ENCODE peak calls at places on chromosomes 1 and 21, in seven cellular contexts. H is left lung, D is HCT116, Y is mucosa of descending colon, L is right cardiac atrium, B is RWPE2, O is upper lobe of right lung. J is an unnamed sample. For H3K4me1, the result is how much of the 10 kb centered on the place peaks cover.

GRCh38 chr1:213678348-213678747 is 309.4 kb upstream of the PROX1 start:
- ATAC-seq in D (no peak), Y (no peak), O (no peak), H (no peak), L (no peak), B (no peak), J (no peak)

GRCh38 chr1:170377440-170377839 is 154.5 kb upstream of the GORAB start:
- ATAC-seq in Y (no peak), O (no peak), L (no peak), D (no peak), B (no peak), H (no peak), J (no peak)

GRCh38 chr1:66445492-66446181 is 88.3 kb upstream of the SGIP1 start:
- ATAC-seq in Y (peak), O (peak), B (no peak), L (no peak), H (peak), D (no peak), J (no peak)

GRCh38 chr1:153727463-153728304 is at the start of gene INTS3:
- ATAC-seq in O (peak), Y (peak), D (peak), H (peak), B (peak), L (peak), J (peak)

GRCh38 chr1:64624446-64624766 is 120.5 kb upstream of the RAVER2 start:
- ATAC-seq in H (no peak), B (peak), L (peak), D (no peak), O (no peak), Y (no peak), J (no peak)

GRCh38 chr1:107110346-107110745 is 30.5 kb upstream of the NTNG1 start:
- ATAC-seq in O (no peak), D (no peak), H (no peak), L (no peak), B (no peak), Y (no peak), J (no peak)

GRCh38 chr1:115717541-115717940 is 51.0 kb downstream of the CASQ2 start:
- ATAC-seq in Y (no peak), L (no peak), D (peak), O (peak), B (no peak), H (peak), J (peak)

GRCh38 chr1:226722901-226723639 is 16.0 kb downstream of the ITPKB start:
- ATAC-seq in L (no peak), O (no peak), B (no peak), H (no peak), Y (peak), D (peak), J (peak)

GRCh38 chr21:32886339-32886738 is 114.8 kb upstream of the PAXBP1 start:
- ATAC-seq in D (no peak), L (no peak), Y (no peak), O (peak), H (peak), B (peak), J (no peak)

GRCh38 chr1:110890474-110891196 is 17.7 kb downstream of the CD53 start:
- ATAC-seq in Y (no peak), O (no peak), B (no peak), H (no peak), D (no peak), L (no peak), J (no peak)

GRCh38 chr1:37257646-37258045 is 216.7 kb upstream of the ZC3H12A start:
- ATAC-seq in H (no peak), D (no peak), B (no peak), L (no peak), Y (no peak), O (no peak), J (no peak)
- H3K4me1 ChIP-seq in H (under half), D (under half), B (under half), L (under half), Y (under half), O (under half), J (under half)

DNA sequence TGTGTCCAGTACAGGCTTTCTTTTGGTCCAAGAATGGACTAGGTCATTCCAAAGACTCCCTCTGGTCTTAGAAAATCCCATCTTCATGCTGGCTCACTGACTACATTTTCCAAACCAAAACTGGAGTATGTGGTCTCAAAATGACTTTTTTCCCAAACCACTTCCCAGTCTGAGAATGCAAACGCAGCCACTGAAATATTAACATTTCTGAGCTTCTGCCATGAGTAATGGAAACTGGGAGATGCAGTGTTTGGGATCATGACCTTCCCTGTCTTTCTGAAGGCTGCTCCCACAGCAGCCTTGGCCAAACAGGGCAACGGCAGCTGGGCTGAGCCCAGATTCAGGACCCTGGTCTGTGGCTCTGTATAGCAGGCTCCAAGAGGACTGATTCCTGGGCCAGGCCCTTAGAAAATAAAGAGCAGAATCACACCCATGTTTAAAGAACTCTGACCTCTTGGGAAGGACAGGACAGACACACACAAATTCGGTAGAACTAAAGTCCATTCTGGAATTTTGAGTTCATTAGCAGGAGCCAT is 62.1 kb upstream of the CNTN2 start:
- ATAC-seq in B (no peak), Y (no peak), O (no peak), H (peak), D (no peak), L (no peak), J (no peak)
- H3K4me1 ChIP-seq in B (under half), Y (under half), O (under half), H (under half), D (under half), L (under half), J (under half)

DNA sequence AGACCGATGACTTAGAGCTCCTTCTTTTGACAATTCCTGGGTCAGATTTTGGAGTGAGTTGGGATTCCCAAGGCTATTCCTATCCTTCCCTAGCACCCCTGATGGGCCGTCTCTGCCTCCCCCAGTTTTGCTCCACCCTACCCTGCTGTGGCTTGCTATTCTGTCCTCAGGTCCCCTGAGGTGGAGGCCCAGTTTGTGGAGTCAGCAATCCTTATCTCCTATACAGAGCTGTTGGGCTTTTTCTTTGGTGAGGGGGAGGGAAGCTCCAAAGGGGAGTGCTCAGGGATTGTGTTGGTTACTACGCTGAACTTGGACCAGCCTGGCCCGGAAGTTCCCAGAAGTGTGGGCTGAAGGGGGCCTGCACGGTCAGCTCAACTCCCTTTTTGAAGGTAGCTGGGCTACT is 7.6 kb downstream of the SESN2 start:
- ATAC-seq in B (no peak), H (peak), O (peak), D (no peak), L (peak), Y (no peak), J (no peak)
- H3K4me1 ChIP-seq in B (under half), H (under half), O (under half), D (under half), L (under half), Y (under half), J (under half)

GRCh38 chr1:237134929-237135328 is 92.9 kb downstream of the RYR2 start:
- ATAC-seq in L (no peak), H (no peak), B (no peak), O (no peak), D (no peak), Y (no peak), J (no peak)

GRCh38 chr1:237141471-237141870 is 99.5 kb downstream of the RYR2 start:
- ATAC-seq in L (peak), H (peak), O (no peak), Y (no peak), D (no peak), B (no peak), J (no peak)

GRCh38 chr1:237138551-237138950 is 96.6 kb downstream of the RYR2 start:
- ATAC-seq in D (no peak), B (no peak), H (no peak), O (no peak), L (no peak), Y (no peak), J (no peak)

GRCh38 chr1:237145379-237145778 is 103.4 kb downstream of the RYR2 start:
- ATAC-seq in Y (no peak), B (no peak), H (no peak), D (no peak), O (no peak), L (no peak), J (no peak)

GRCh38 chr1:237139732-237140131 is 97.7 kb downstream of the RYR2 start:
- ATAC-seq in O (no peak), H (no peak), B (no peak), L (no peak), D (no peak), Y (no peak), J (peak)
- H3K4me1 ChIP-seq in O (under half), H (under half), B (under half), L (under half), D (under half), Y (under half), J (under half)

GRCh38 chr1:47849611-47850261 is 147.4 kb downstream of the TRABD2B start:
- ATAC-seq in Y (no peak), B (no peak), O (no peak), D (no peak), L (peak), H (no peak), J (peak)
- H3K4me1 ChIP-seq in Y (under half), B (under half), O (under half), D (under half), L (under half), H (under half), J (under half)

DNA sequence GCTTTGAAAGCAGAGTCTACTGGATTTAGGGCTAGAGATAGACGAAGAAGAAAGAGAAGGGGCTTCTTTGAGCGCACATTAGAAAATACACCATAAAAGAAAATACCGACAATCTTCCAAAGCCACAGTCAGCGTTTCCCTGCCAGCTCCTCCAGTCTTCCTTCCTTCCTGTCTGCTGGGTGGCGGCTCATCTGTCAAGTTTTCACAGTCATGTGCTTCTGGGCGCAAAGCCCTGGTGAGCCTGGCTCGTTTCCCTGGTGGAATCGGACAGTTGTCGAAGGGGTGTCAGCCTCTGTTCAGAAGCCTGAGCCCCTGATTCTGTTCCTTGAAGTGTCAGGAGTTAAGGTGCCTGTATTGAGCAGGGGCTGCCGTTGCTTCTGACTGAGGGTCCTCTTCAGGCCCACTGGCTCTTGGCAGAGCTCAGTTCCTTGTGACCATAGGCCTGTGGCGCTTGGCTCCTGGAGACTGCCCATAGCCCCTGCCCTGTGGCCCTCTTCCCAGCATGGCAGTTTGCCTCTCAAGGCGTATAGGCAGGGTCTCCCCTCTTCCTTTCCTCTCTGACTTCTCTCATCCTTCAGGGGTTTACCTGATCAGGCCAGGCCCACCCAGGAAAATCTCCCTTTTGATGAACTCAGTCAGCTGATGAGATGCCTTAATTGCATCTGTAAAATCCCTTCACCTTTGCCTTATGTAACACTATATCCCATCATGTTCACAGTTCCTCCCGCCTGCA is 58.6 kb downstream of the ADARB1 start:
- ATAC-seq in L (no peak), D (no peak), B (no peak), O (no peak), H (no peak), Y (no peak), J (no peak)
- H3K4me1 ChIP-seq in L (under half), D (under half), B (under half), O (under half), H (half or more), Y (under half), J (under half)

GRCh38 chr1:160633330-160633903 is 13.4 kb downstream of the SLAMF1 start:
- ATAC-seq in H (peak), B (no peak), O (no peak), L (no peak), D (no peak), Y (no peak), J (no peak)
- H3K4me1 ChIP-seq in H (under half), B (under half), O (under half), L (under half), D (under half), Y (under half), J (under half)

GRCh38 chr1:43776043-43776761 is 68.9 kb downstream of the ST3GAL3 start:
- ATAC-seq in D (no peak), O (no peak), Y (no peak), H (no peak), L (no peak), B (peak), J (no peak)

GRCh38 chr1:43770111-43770510 is 62.8 kb downstream of the ST3GAL3 start:
- ATAC-seq in D (no peak), Y (no peak), H (no peak), O (no peak), L (no peak), B (no peak), J (no peak)

GRCh38 chr1:43773821-43774220 is 66.5 kb downstream of the ST3GAL3 start:
- ATAC-seq in B (no peak), H (no peak), D (no peak), O (no peak), Y (no peak), L (no peak), J (no peak)

GRCh38 chr1:43772978-43773377 is 65.6 kb downstream of the ST3GAL3 start:
- ATAC-seq in B (no peak), O (no peak), Y (no peak), L (no peak), D (no peak), H (no peak), J (no peak)

DNA sequence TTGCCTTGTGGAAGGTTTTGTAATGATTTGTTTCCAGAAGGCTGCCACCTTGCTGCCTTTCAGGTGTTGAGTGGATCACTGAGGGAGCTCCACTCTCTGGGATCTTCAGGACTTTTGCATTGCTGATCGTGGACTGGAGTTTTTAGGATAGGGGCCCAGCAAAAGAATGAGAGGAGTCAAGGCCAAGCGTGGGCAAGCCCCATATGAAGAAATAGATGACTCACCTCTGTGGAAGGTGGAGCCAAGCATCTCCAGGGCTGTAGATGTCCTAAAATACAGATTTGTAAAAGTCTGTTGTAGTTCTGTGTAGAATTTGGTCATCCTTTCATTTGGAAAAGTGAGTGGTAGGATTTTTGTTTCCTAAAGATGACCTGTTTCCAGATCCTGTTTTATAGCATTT is 67.0 kb downstream of the ST3GAL3 start:
- ATAC-seq in H (peak), D (peak), Y (no peak), L (no peak), B (peak), O (no peak), J (no peak)
- H3K4me1 ChIP-seq in H (under half), D (under half), Y (under half), L (under half), B (under half), O (under half), J (under half)

GRCh38 chr21:45037986-45038385 is 36.4 kb upstream of the ADARB1 start:
- ATAC-seq in H (no peak), L (no peak), D (no peak), O (no peak), Y (no peak), B (no peak), J (no peak)

GRCh38 chr21:45035477-45035848 is 38.9 kb upstream of the ADARB1 start:
- ATAC-seq in H (no peak), L (no peak), Y (no peak), O (no peak), D (no peak), B (no peak), J (no peak)

GRCh38 chr21:45033791-45034555 is 40.4 kb upstream of the ADARB1 start:
- ATAC-seq in Y (no peak), H (peak), B (no peak), L (peak), D (no peak), O (peak), J (peak)

GRCh38 chr21:45034556-45035476 is 39.6 kb upstream of the ADARB1 start:
- ATAC-seq in D (no peak), H (no peak), O (peak), L (peak), B (no peak), Y (no peak), J (no peak)

GRCh38 chr21:45036630-45037029 is 37.8 kb upstream of the ADARB1 start:
- ATAC-seq in H (no peak), Y (no peak), D (no peak), B (no peak), O (no peak), L (no peak), J (no peak)
- H3K4me1 ChIP-seq in H (under half), Y (under half), D (under half), B (under half), O (under half), L (under half), J (half or more)

DNA sequence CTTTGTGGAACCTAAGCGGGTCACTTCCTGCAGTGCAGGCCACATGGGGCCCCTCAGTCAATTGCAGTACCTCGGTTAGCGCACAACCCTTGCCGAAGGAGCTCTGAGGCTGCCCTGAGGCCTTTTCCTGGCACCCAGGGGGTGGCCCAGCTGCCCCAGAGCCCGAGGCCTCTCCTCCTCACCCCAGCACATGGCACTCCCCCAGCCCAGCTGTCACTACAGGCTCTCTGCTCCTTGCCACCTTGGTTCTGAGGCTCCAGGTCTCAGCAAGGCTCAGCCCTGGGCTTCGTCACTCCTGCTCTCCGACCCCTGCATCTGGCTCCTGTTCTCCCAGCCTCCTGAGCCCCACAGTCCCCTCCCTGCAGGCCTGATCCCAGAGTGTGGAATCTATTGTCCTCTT is 192.7 kb upstream of the POU3F1 start:
- ATAC-seq in H (no peak), O (no peak), L (no peak), Y (no peak), D (no peak), B (no peak), J (no peak)
- H3K4me1 ChIP-seq in H (under half), O (under half), L (under half), Y (under half), D (under half), B (under half), J (under half)